ENCODE peak calls at places on chromosomes 1 and 21, in six cellular contexts. D is CD8-positive, alpha-beta memory T cell; O is mammary epithelial cell; I is neuronal stem cell; X is SJSA1; Z is IMR-90. F is an unnamed sample.
A peak's percentile ranks its signal among the peaks of the same experiment; 100 is the strongest.

GRCh38 chr1:91400133-91400725 is 4.4 kb downstream of the HFM1 start:
- DNase-seq in D (no peak), O (no peak), I (no peak), X (no peak), Z (no peak), F (no peak)

GRCh38 chr1:77831976-77832695 is 52.7 kb downstream of the MIGA1 start:
- DNase-seq in D (no peak), O (no peak), I (no peak), X (no peak), Z (peak; percentile 76), F (no peak)

GRCh38 chr1:42682739-42683529 is 716 bp downstream of the YBX1 start:
- DNase-seq in D (peak; percentile 60), O (peak; percentile 69), I (peak; percentile 57), X (peak; percentile 48), Z (peak; percentile 69), F (peak; percentile 76)

GRCh38 chr1:153515504-153516394 is 20.0 kb downstream of the S100A6 start:
- DNase-seq in D (no peak), O (peak; percentile 69), I (no peak), X (no peak), Z (no peak), F (no peak)

GRCh38 chr21:35994605-35995004 is 65.7 kb downstream of the SETD4 start:
- DNase-seq in D (no peak), O (no peak), I (no peak), X (no peak), Z (no peak), F (no peak)

GRCh38 chr1:167517535-167518330 is 596 bp downstream of the CD247 start:
- DNase-seq in D (peak; percentile 72), O (no peak), I (no peak), X (peak; percentile 65), Z (no peak), F (no peak)

GRCh38 chr1:95007687-95008086 is 65.1 kb downstream of the ALG14 start:
- DNase-seq in D (no peak), O (peak; percentile 68), I (no peak), X (no peak), Z (no peak), F (no peak)

GRCh38 chr1:159076753-159077656 is at the start of gene AIM2:
- DNase-seq in D (peak; percentile 73), O (no peak), I (no peak), X (no peak), Z (no peak), F (peak; percentile 72)

GRCh38 chr1:48250572-48250971 is 28.1 kb downstream of the SLC5A9 start:
- DNase-seq in D (no peak), O (no peak), I (no peak), X (no peak), Z (no peak), F (peak; percentile 46)

GRCh38 chr1:235108185-235108593 is 20.4 kb downstream of the TOMM20 start:
- DNase-seq in D (no peak), O (no peak), I (no peak), X (peak; percentile 18), Z (no peak), F (no peak)

GRCh38 chr21:39071623-39072214 is 111.5 kb downstream of the PSMG1 start:
- DNase-seq in D (no peak), O (no peak), I (no peak), X (no peak), Z (peak; percentile 83), F (peak; percentile 26)

GRCh38 chr1:243849089-243850012 is 692 bp downstream of the AKT3 start:
- DNase-seq in D (peak; percentile 67), O (peak; percentile 53), I (peak; percentile 46), X (peak; percentile 61), Z (peak; percentile 71), F (peak; percentile 46)

GRCh38 chr1:242691603-242691945 is 167.1 kb upstream of the PLD5 start:
- DNase-seq in D (no peak), O (no peak), I (no peak), X (no peak), Z (no peak), F (no peak)

GRCh38 chr1:213070399-213070798 is 19.4 kb downstream of the RPS6KC1 start:
- DNase-seq in D (no peak), O (peak; percentile 49), I (no peak), X (no peak), Z (peak; percentile 86), F (peak; percentile 21)

GRCh38 chr1:54721719-54722118 is 6.1 kb downstream of the TTC4 start:
- DNase-seq in D (no peak), O (peak; percentile 23), I (no peak), X (no peak), Z (no peak), F (no peak)

GRCh38 chr1:185038813-185039399 is 6.5 kb upstream of the RNF2 start:
- DNase-seq in D (no peak), O (no peak), I (no peak), X (no peak), Z (no peak), F (no peak)

GRCh38 chr1:168932539-168932938 is 174.0 kb upstream of the ATP1B1 start:
- DNase-seq in D (no peak), O (peak; percentile 9), I (no peak), X (no peak), Z (peak; percentile 31), F (no peak)

GRCh38 chr1:151520359-151520758 is 9.2 kb downstream of the CGN start:
- DNase-seq in D (no peak), O (no peak), I (no peak), X (no peak), Z (no peak), F (no peak)

GRCh38 chr1:202565890-202566289 is 144.4 kb downstream of the SYT2 start:
- DNase-seq in D (no peak), O (no peak), I (no peak), X (no peak), Z (no peak), F (no peak)

GRCh38 chr21:17554619-17555472 is 42.0 kb downstream of the CXADR start:
- DNase-seq in D (no peak), O (no peak), I (peak; percentile 14), X (no peak), Z (peak; percentile 10), F (no peak)

GRCh38 chr1:242813490-242814091 is 289.1 kb upstream of the PLD5 start:
- DNase-seq in D (no peak), O (no peak), I (no peak), X (no peak), Z (no peak), F (no peak)

GRCh38 chr21:45432575-45433255 is 27.8 kb downstream of the COL18A1 start:
- DNase-seq in D (no peak), O (no peak), I (no peak), X (no peak), Z (peak; percentile 73), F (no peak)

GRCh38 chr21:37224861-37225260 is 42.3 kb downstream of the VPS26C start:
- DNase-seq in D (no peak), O (no peak), I (no peak), X (no peak), Z (no peak), F (no peak)

GRCh38 chr1:231355171-231355570 is 17.1 kb downstream of the SPRTN start:
- DNase-seq in D (no peak), O (no peak), I (no peak), X (no peak), Z (peak; percentile 24), F (no peak)

GRCh38 chr1:165943198-165943597 is 115.8 kb downstream of the UCK2 start:
- DNase-seq in D (no peak), O (peak; percentile 37), I (no peak), X (no peak), Z (no peak), F (no peak)

GRCh38 chr1:92502247-92502646 is 15.5 kb upstream of the GFI1 start:
- DNase-seq in D (no peak), O (peak; percentile 44), I (no peak), X (no peak), Z (peak; percentile 73), F (no peak)

GRCh38 chr21:42083361-42083690 is 12.2 kb downstream of the UMODL1 start:
- DNase-seq in D (no peak), O (no peak), I (no peak), X (no peak), Z (no peak), F (no peak)

GRCh38 chr1:100989306-100990077 is 36.1 kb downstream of the DPH5 start:
- DNase-seq in D (no peak), O (peak; percentile 60), I (no peak), X (no peak), Z (peak; percentile 94), F (no peak)

GRCh38 chr1:68808351-68808750 is 311.5 kb upstream of the DEPDC1 start:
- DNase-seq in D (no peak), O (no peak), I (no peak), X (no peak), Z (no peak), F (no peak)

GRCh38 chr1:224675589-224675988 is 59.5 kb downstream of the CNIH3 start:
- DNase-seq in D (no peak), O (no peak), I (no peak), X (no peak), Z (no peak), F (no peak)

GRCh38 chr1:85303440-85304162 is 27.2 kb upstream of the BCL10 start:
- DNase-seq in D (no peak), O (no peak), I (no peak), X (no peak), Z (no peak), F (no peak)

GRCh38 chr1:2438038-2438437 is 25.7 kb upstream of the PEX10 start:
- DNase-seq in D (no peak), O (no peak), I (no peak), X (no peak), Z (no peak), F (no peak)

GRCh38 chr1:2435746-2436355 is 23.5 kb upstream of the PEX10 start:
- DNase-seq in D (no peak), O (no peak), I (no peak), X (no peak), Z (no peak), F (no peak)

GRCh38 chr1:2437617-2438016 is 25.3 kb upstream of the PEX10 start:
- DNase-seq in D (no peak), O (no peak), I (no peak), X (no peak), Z (no peak), F (no peak)

GRCh38 chr1:2438641-2439040 is 26.3 kb upstream of the PEX10 start:
- DNase-seq in D (no peak), O (no peak), I (no peak), X (no peak), Z (no peak), F (no peak)

GRCh38 chr1:2436876-2437275 is 24.5 kb upstream of the PEX10 start:
- DNase-seq in D (no peak), O (no peak), I (no peak), X (no peak), Z (no peak), F (no peak)
- H3K27me3 ChIP-seq in D (no peaks in the 10 kb centered on the region), O (no peaks in the 10 kb centered on the region), I (peaks cover 74% of the 10 kb centered on the region), X (peaks cover 40% of the 10 kb centered on the region), Z (peaks cover 53% of the 10 kb centered on the region), F (no peaks in the 10 kb centered on the region)

GRCh38 chr21:23886828-23887708 is 1720.2 kb downstream of the MRPL39 start:
- DNase-seq in D (no peak), O (no peak), I (no peak), X (no peak), Z (no peak), F (no peak)
- H3K4me3 ChIP-seq in D (peak overlapping the region; percentile 18), O (no peak overlapping the region), I (peak overlapping the region; percentile 30), X (no peak overlapping the region), Z (no peak overlapping the region), F (no peak overlapping the region)

GRCh38 chr1:114154963-114155322 is 1.3 kb upstream of the SYT6 start:
- DNase-seq in D (no peak), O (peak; percentile 13), I (no peak), X (no peak), Z (no peak), F (no peak)
- H3K27me3 ChIP-seq in D (peaks cover 49% of the 10 kb centered on the region), O (peaks cover 54% of the 10 kb centered on the region), I (peaks cover 89% of the 10 kb centered on the region), X (peaks cover 67% of the 10 kb centered on the region), Z (peaks cover 84% of the 10 kb centered on the region), F (peaks cover 36% of the 10 kb centered on the region)

GRCh38 chr1:26833432-26834405 is 7.2 kb downstream of the ZDHHC18 start:
- DNase-seq in D (peak; percentile 88), O (no peak), I (no peak), X (no peak), Z (no peak), F (peak; percentile 66)
- H3K4me3 ChIP-seq in D (peak overlapping the region; percentile 50), O (no peak overlapping the region), I (no peak overlapping the region), X (no peak overlapping the region), Z (no peak overlapping the region), F (no peak overlapping the region)

F was measured in right lobe of liver.